ENCODE peak calls at places on chromosomes 6 and 20, in eight cellular contexts. Y is foreskin fibroblast; K is fibroblast of mammary gland; Q is CD8-positive, alpha-beta T cell; J is endothelial cell; Z is adipocyte; R is epithelial cell of esophagus; C is HEK293T. T is an unnamed sample.

GRCh38 chr6:45369870-45370269 is 7.9 kb downstream of the SUPT3H start:
- DNase-seq in Y (no peak), K (no peak), Q (no peak), C (no peak), R (no peak), J (no peak), Z (no peak), T (no peak)

GRCh38 chr6:151900897-151901485 is 93.5 kb downstream of the ESR1 start:
- DNase-seq in Q (no peak), R (peak), K (no peak), Y (no peak), C (no peak), Z (no peak), J (no peak), T (no peak)

GRCh38 chr20:24132246-24132645 is 143.7 kb upstream of the GGTLC1 start:
- DNase-seq in Z (peak), C (no peak), Y (no peak), K (no peak), J (no peak), Q (no peak), R (peak), T (no peak)

GRCh38 chr6:128492386-128492785 is 28.0 kb downstream of the PTPRK start:
- DNase-seq in Y (no peak), J (no peak), C (no peak), Z (no peak), K (no peak), Q (no peak), R (peak), T (no peak)

GRCh38 chr20:54648421-54649142 is 173.2 kb downstream of the DOK5 start:
- DNase-seq in C (no peak), K (no peak), J (no peak), Q (no peak), Y (no peak), Z (no peak), R (no peak), T (no peak)

GRCh38 chr6:29553268-29554057 is 6.1 kb downstream of the UBD start:
- DNase-seq in K (peak), Q (no peak), Y (peak), J (peak), C (peak), R (peak), Z (peak), T (no peak)

GRCh38 chr20:18006684-18007083 is 37.9 kb downstream of the MGME1 start:
- DNase-seq in Z (no peak), Y (no peak), R (no peak), Q (no peak), C (no peak), J (no peak), K (no peak), T (no peak)

GRCh38 chr6:47407295-47408281 is 70.0 kb upstream of the CD2AP start:
- DNase-seq in R (no peak), Y (no peak), J (no peak), Q (no peak), K (no peak), C (no peak), Z (peak), T (no peak)

GRCh38 chr6:30826961-30827342 is 57.4 kb upstream of the DDR1 start:
- DNase-seq in Q (no peak), J (no peak), C (no peak), Y (no peak), Z (no peak), R (peak), K (no peak), T (peak)

GRCh38 chr6:73145690-73146089 is 79.6 kb downstream of the KHDC1L start:
- DNase-seq in K (no peak), C (no peak), Q (no peak), J (no peak), Y (no peak), R (no peak), Z (no peak), T (no peak)

GRCh38 chr6:34200340-34200971 is 36.2 kb upstream of the HMGA1 start:
- DNase-seq in Q (no peak), Z (peak), K (no peak), R (no peak), Y (no peak), J (no peak), C (no peak), T (no peak)

GRCh38 chr6:3022765-3023662 is 23.3 kb downstream of the NQO2 start:
- DNase-seq in Q (peak), C (no peak), J (no peak), K (peak), Y (no peak), Z (peak), R (no peak), T (no peak)

GRCh38 chr20:53739799-53740785 is 146.5 kb upstream of the ZNF217 start:
- DNase-seq in R (peak), J (no peak), K (no peak), C (no peak), Z (peak), Q (no peak), Y (no peak), T (no peak)

T was measured in WERI-Rb-1.